ENCODE peak calls at places on chromosomes 7 and 10, in nine cellular contexts. Y, U, P, R, V, O, T, W and D are unnamed samples.

GRCh38 chr7:112399501-112399900 is 50.8 kb upstream of the IFRD1 start:
- DNase-seq in Y (peak; percentile 35), U (no peak), P (no peak), R (no peak), V (no peak), O (no peak), T (no peak), W (no peak), D (no peak)

GRCh38 chr7:116583653-116584052 is 58.8 kb downstream of the CAV1 start:
- DNase-seq in Y (peak; percentile 47), U (no peak), P (no peak), R (no peak), V (no peak), O (no peak), T (no peak), W (no peak), D (no peak)

GRCh38 chr10:81874878-81875679 is at the start of gene NRG3:
- DNase-seq in Y (peak; percentile 4), U (no peak), P (no peak), R (no peak), V (peak; percentile 56), O (no peak), T (no peak), W (no peak), D (no peak)

GRCh38 chr10:93072713-93073538 is 767 bp upstream of the CYP26A1 start:
- DNase-seq in Y (peak; percentile 12), U (no peak), P (no peak), R (no peak), V (no peak), O (no peak), T (no peak), W (no peak), D (no peak)

GRCh38 chr10:31935678-31936077 is 7.0 kb upstream of the ARHGAP12 start:
- DNase-seq in Y (no peak), U (no peak), P (no peak), R (no peak), V (no peak), O (no peak), T (no peak), W (no peak), D (no peak)

GRCh38 chr10:71396714-71397339 is at the start of gene CDH23:
- DNase-seq in Y (peak; percentile 38), U (no peak), P (no peak), R (peak; percentile 48), V (peak; percentile 58), O (peak; percentile 60), T (peak; percentile 60), W (no peak), D (no peak)

GRCh38 chr10:51244308-51244707 is 170.0 kb downstream of the PRKG1 start:
- DNase-seq in Y (peak; percentile 15), U (no peak), P (no peak), R (no peak), V (no peak), O (no peak), T (no peak), W (no peak), D (no peak)

GRCh38 chr10:80664071-80664680 is 126.5 kb downstream of the SH2D4B start:
- DNase-seq in Y (peak; percentile 69), U (peak; percentile 83), P (peak; percentile 85), R (peak; percentile 67), V (peak; percentile 77), O (peak; percentile 81), T (peak; percentile 65), W (no peak), D (peak; percentile 31)

GRCh38 chr7:119167431-119167830 is 942.9 kb downstream of the ANKRD7 start:
- DNase-seq in Y (no peak), U (no peak), P (no peak), R (no peak), V (no peak), O (no peak), T (no peak), W (no peak), D (no peak)

GRCh38 chr10:24556746-24557742 is 166.6 kb downstream of the ARHGAP21 start:
- DNase-seq in Y (peak; percentile 76), U (no peak), P (no peak), R (no peak), V (peak; percentile 36), O (no peak), T (no peak), W (peak; percentile 27), D (no peak)

GRCh38 chr10:1589257-1589656 is 148.1 kb downstream of the ADARB2 start:
- DNase-seq in Y (no peak), U (no peak), P (no peak), R (no peak), V (no peak), O (no peak), T (no peak), W (no peak), D (no peak)

GRCh38 chr10:1595242-1595600 is 142.1 kb downstream of the ADARB2 start:
- DNase-seq in Y (no peak), U (no peak), P (no peak), R (no peak), V (no peak), O (no peak), T (no peak), W (no peak), D (no peak)

GRCh38 chr10:1591045-1591444 is 146.3 kb downstream of the ADARB2 start:
- DNase-seq in Y (no peak), U (no peak), P (no peak), R (no peak), V (no peak), O (no peak), T (no peak), W (no peak), D (no peak)

GRCh38 chr10:1594372-1595241 is 142.7 kb downstream of the ADARB2 start:
- DNase-seq in Y (no peak), U (no peak), P (no peak), R (no peak), V (no peak), O (no peak), T (no peak), W (no peak), D (no peak)

GRCh38 chr10:1591742-1592141 is 145.6 kb downstream of the ADARB2 start:
- DNase-seq in Y (no peak), U (no peak), P (no peak), R (no peak), V (no peak), O (no peak), T (no peak), W (no peak), D (no peak)
- H3K9me3 ChIP-seq in Y (no peaks in the 10 kb centered on the region), U (no peaks in the 10 kb centered on the region), P (no peaks in the 10 kb centered on the region), R (peaks cover 6% of the 10 kb centered on the region), V (peaks cover 2% of the 10 kb centered on the region), O (no peaks in the 10 kb centered on the region), T (no peaks in the 10 kb centered on the region), W (no peaks in the 10 kb centered on the region), D (no peaks in the 10 kb centered on the region)

DNA sequence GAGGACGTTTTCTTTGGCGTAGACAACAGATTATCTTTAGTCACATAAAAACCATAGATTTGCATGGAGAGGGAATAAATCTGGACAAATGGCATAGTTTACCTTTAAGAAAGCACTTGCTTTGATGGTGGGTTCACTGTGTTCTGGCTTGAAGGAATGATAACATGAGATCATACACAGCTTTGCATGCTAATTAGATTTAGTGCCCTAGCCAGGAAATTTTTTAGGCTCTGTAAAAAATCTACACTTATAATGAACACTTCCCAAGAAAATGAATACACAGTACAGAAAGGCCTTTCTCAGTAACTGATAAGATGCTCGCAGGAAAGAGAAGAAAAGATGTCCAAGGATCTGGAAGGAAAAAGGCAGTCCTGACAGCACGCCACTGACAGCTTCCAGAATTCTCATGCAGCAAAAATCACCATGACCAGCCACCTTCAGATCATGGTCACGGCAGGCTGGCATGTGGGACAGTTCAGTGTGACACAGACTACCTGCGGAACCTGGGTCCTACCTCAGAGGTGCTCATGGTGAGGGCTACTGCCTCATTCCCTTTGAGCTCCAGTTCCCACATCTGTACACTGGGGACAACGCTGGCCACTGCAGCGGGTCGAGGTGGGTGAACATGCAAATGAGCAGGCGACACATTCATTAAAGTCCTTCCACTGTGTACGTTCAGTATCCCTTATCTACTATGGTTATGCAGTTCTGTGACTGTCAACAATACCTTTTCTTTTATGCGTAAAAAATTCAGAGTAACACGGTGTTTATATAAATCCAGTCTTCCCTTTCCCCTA is 218.5 kb upstream of the AOAH start:
- DNase-seq in Y (no peak), U (no peak), P (no peak), R (no peak), V (no peak), O (no peak), T (no peak), W (no peak), D (no peak)
- H3K9me3 ChIP-seq in Y (no peaks in the 10 kb centered on the region), U (peaks cover 11% of the 10 kb centered on the region), P (peaks cover 18% of the 10 kb centered on the region), R (peaks cover 38% of the 10 kb centered on the region), V (peaks cover 4% of the 10 kb centered on the region), O (peaks cover 21% of the 10 kb centered on the region), T (no peaks in the 10 kb centered on the region), W (peaks cover 36% of the 10 kb centered on the region), D (peaks cover 8% of the 10 kb centered on the region)

GRCh38 chr7:157561816-157562410 is 225.1 kb downstream of the DNAJB6 start:
- DNase-seq in Y (no peak), U (no peak), P (no peak), R (no peak), V (no peak), O (no peak), T (no peak), W (no peak), D (no peak)

GRCh38 chr7:157559596-157560257 is 222.9 kb downstream of the DNAJB6 start:
- DNase-seq in Y (no peak), U (no peak), P (no peak), R (no peak), V (no peak), O (no peak), T (no peak), W (no peak), D (no peak)

GRCh38 chr7:157560710-157561522 is 224.1 kb downstream of the DNAJB6 start:
- DNase-seq in Y (no peak), U (no peak), P (no peak), R (no peak), V (no peak), O (no peak), T (no peak), W (no peak), D (no peak)

GRCh38 chr7:157560258-157560654 is 223.5 kb downstream of the DNAJB6 start:
- DNase-seq in Y (no peak), U (no peak), P (no peak), R (no peak), V (no peak), O (no peak), T (no peak), W (no peak), D (no peak)

GRCh38 chr7:157561523-157561785 is 224.7 kb downstream of the DNAJB6 start:
- DNase-seq in Y (no peak), U (no peak), P (no peak), R (no peak), V (no peak), O (no peak), T (no peak), W (no peak), D (no peak)
- H3K9me3 ChIP-seq in Y (no peaks in the 10 kb centered on the region), U (peaks cover 3% of the 10 kb centered on the region), P (no peaks in the 10 kb centered on the region), R (no peaks in the 10 kb centered on the region), V (peaks cover 13% of the 10 kb centered on the region), O (no peaks in the 10 kb centered on the region), T (no peaks in the 10 kb centered on the region), W (no peaks in the 10 kb centered on the region), D (no peaks in the 10 kb centered on the region)

DNA sequence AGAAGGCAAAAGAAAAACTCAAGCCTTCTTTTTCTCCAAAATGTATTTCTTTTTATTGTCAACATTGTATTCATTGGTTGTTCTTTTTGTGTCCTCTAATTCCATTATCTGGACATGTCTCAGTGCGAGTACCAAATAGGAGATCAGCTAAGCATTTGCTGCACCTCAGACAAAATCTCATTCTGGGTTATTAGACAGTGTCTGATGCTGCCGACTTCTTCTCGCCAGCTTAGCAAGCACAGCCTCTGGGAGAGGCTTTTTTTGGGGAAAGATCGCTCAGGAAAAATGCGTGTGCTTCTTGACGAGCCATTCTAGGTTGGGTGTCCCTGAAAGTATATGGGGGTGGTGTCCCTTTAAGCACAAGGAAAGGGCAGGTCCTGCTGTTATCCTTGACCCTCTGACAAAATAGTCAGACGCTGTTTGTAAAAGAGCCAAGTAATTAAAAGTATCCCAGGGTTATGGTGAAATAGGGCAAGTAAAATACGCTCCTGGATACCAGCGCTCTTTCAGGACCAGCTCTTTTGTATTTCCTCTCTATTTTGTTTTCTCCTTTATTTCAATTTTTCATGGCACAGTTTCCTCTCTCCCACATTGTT is 540.1 kb upstream of the FZD8 start:
- DNase-seq in Y (peak; percentile 40), U (no peak), P (no peak), R (no peak), V (no peak), O (no peak), T (no peak), W (no peak), D (no peak)
- H3K9me3 ChIP-seq in Y (no peaks in the 10 kb centered on the region), U (no peaks in the 10 kb centered on the region), P (no peaks in the 10 kb centered on the region), R (no peaks in the 10 kb centered on the region), V (no peaks in the 10 kb centered on the region), O (no peaks in the 10 kb centered on the region), T (no peaks in the 10 kb centered on the region), W (no peaks in the 10 kb centered on the region), D (peaks cover 2% of the 10 kb centered on the region)